ENCODE peak calls at places on chromosomes 5 and 9, in seven cellular contexts. K is HepG2, F is H1, I is K562, B is SK-N-SH, C is HCT116, T is GM12878. O is an unnamed sample. For H3K4me1, the result is how much of the 10 kb centered on the place peaks cover.

GRCh38 chr9:72930828-72931227 is 22.0 kb downstream of the ALDH1A1 start:
- DNase-seq in B (peak), T (no peak), C (no peak), F (no peak), I (no peak), K (no peak), O (no peak)

GRCh38 chr9:111903996-111904395 is 7.4 kb downstream of the UGCG start:
- DNase-seq in C (no peak), I (no peak), F (no peak), K (no peak), T (no peak), B (peak), O (no peak)

GRCh38 chr9:87336914-87337333 is 160.7 kb upstream of the DAPK1 start:
- DNase-seq in B (peak), C (peak), F (no peak), T (peak), K (peak), I (peak), O (peak)

GRCh38 chr5:4188704-4189103 is 593.1 kb downstream of the IRX1 start:
- DNase-seq in K (no peak), T (no peak), B (no peak), I (no peak), C (no peak), F (no peak), O (no peak)

GRCh38 chr9:91164724-91165520 is 196.8 kb downstream of the AUH start:
- DNase-seq in I (peak), C (peak), F (no peak), K (peak), T (no peak), B (no peak), O (no peak)

GRCh38 chr5:173693670-173694069 is 77.2 kb upstream of the BOD1 start:
- DNase-seq in T (no peak), F (no peak), B (no peak), C (no peak), K (peak), I (peak), O (no peak)

GRCh38 chr9:3856592-3856991 is 330.8 kb upstream of the RFX3 start:
- DNase-seq in T (no peak), K (no peak), B (no peak), I (no peak), F (no peak), C (no peak), O (no peak)

GRCh38 chr5:133523013-133523658 is 89.2 kb downstream of the FSTL4 start:
- DNase-seq in C (no peak), I (no peak), K (no peak), F (no peak), T (no peak), B (no peak), O (no peak)

GRCh38 chr5:107604990-107605389 is 65.7 kb downstream of the EFNA5 start:
- DNase-seq in C (no peak), T (no peak), B (peak), F (no peak), I (no peak), K (no peak), O (no peak)

GRCh38 chr9:113012492-113012891 is 500 bp upstream of the ZNF883 start:
- DNase-seq in K (no peak), I (peak), T (no peak), B (peak), C (no peak), F (no peak), O (no peak)

GRCh38 chr5:10792336-10792735 is 31.3 kb upstream of the DAP start:
- DNase-seq in C (no peak), B (no peak), T (no peak), F (no peak), I (no peak), K (no peak), O (no peak)

GRCh38 chr5:135456238-135457099 is 4.3 kb upstream of the TIFAB start:
- DNase-seq in K (peak), B (no peak), I (peak), T (peak), F (no peak), C (peak), O (no peak)

GRCh38 chr5:111765613-111766012 is 8.6 kb upstream of the NREP start:
- DNase-seq in C (no peak), K (no peak), F (no peak), B (no peak), T (no peak), I (no peak), O (no peak)

GRCh38 chr9:88985616-88986015 is 5.7 kb upstream of the S1PR3 start:
- DNase-seq in I (no peak), F (no peak), B (no peak), C (no peak), K (no peak), T (no peak), O (no peak)

GRCh38 chr9:115730396-115730795 is 423.2 kb upstream of the PAPPA start:
- DNase-seq in I (no peak), F (no peak), C (no peak), B (no peak), T (no peak), K (no peak), O (no peak)

GRCh38 chr9:111098093-111098492 is 59.8 kb upstream of the LPAR1 start:
- DNase-seq in F (no peak), I (no peak), K (no peak), C (no peak), T (no peak), B (peak), O (no peak)

GRCh38 chr9:136115641-136116359 is 2.9 kb downstream of the TMEM250 start:
- DNase-seq in K (no peak), C (no peak), T (no peak), B (no peak), I (no peak), F (no peak), O (no peak)

GRCh38 chr9:81979196-81979595 is 9.4 kb upstream of the SPATA31D1 start:
- DNase-seq in F (no peak), T (no peak), I (no peak), C (no peak), B (no peak), K (no peak), O (no peak)

GRCh38 chr5:38835887-38836286 is 9.9 kb upstream of the OSMR start:
- DNase-seq in C (no peak), I (no peak), T (no peak), B (no peak), K (no peak), F (no peak), O (no peak)

GRCh38 chr9:98074119-98074990 is 17.8 kb downstream of the NANS start:
- DNase-seq in T (no peak), F (no peak), B (peak), I (peak), C (no peak), K (peak), O (peak)

GRCh38 chr9:5553211-5553610 is 42.9 kb downstream of the PDCD1LG2 start:
- DNase-seq in C (no peak), F (no peak), I (no peak), T (no peak), B (no peak), K (no peak), O (no peak)

DNA sequence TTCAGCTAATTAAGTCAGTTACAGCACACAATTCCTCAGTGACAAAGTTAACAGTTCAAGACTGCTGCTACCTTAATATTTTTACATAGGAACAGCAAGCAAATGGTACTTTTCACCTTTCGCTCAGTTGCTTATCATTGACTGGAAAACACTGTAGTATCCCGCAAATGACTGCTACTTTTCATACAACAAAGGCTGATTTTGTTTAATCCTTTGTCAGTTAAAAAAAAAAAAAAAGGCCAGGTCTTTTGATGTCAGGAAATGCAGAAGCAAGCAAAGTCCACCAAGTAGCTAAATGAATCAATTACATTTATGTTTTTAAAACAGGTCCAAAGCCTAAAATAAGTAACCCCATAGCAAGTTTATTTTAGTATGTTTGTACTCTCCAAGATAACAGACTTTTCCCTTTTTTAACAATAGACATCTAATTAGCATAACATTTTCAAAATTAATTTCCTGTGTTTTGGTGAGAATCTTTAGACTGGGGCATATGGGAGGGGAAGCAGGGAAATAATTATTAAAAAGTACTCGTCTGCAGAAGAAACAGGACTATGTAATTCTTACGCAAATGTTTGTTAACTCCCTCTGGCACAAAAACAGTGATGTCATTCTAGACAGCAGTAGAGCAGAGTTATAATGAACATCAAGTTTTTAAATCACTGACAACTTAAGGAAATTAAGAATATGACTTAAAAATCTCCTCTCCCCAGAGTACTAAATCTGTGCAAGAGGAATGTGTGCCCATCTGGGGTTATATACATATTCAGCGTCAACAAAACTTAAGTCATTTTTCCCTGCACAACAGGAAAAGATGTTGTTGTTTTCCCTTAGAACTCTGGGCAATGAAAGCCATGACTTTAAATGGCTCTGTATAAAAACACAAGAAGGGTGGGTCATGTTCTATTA is 9.6 kb downstream of the PFDN1 start:
- DNase-seq in I (no peak), T (no peak), K (peak), B (no peak), F (no peak), C (no peak), O (no peak)
- H3K27ac ChIP-seq in I (no peak), T (no peak), K (peak), B (no peak), F (no peak), C (no peak), O (peak)

DNA sequence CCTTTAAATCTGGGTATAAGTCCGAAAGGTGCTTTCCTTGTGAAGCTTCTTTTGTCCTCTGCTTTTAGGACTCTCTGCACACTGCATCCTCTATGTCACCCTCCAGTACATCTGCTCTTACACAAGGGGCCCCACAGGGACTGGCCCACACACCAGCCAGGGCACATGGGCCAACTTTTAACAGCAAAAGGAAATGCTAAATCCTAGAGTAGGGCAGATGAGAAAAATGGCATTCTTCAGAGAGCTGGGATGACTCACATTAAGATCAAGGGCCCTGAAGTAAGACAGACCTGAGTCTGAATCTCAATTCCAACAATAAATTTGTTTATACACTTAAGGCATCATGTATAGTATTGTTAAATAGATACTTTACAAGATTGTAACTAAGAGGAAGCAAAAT is 40.3 kb upstream of the CDKN2B start:
- DNase-seq in F (no peak), T (no peak), K (no peak), B (no peak), I (no peak), C (no peak), O (no peak)
- TF ChIP-seq SIN3A in F (no peak), T (no peak), K (no peak), B (no peak), I (no peak), C (no peak), O (no peak)

GRCh38 chr5:59473611-59474010 is 419.9 kb downstream of the PDE4D start:
- DNase-seq in F (no peak), I (no peak), K (no peak), T (no peak), C (no peak), B (no peak), O (no peak)

GRCh38 chr5:59484618-59485017 is 408.9 kb downstream of the PDE4D start:
- DNase-seq in C (no peak), K (no peak), B (no peak), F (no peak), I (no peak), T (no peak), O (no peak)

GRCh38 chr5:59483971-59484472 is 409.5 kb downstream of the PDE4D start:
- DNase-seq in T (no peak), I (no peak), F (peak), B (peak), K (no peak), C (no peak), O (no peak)

DNA sequence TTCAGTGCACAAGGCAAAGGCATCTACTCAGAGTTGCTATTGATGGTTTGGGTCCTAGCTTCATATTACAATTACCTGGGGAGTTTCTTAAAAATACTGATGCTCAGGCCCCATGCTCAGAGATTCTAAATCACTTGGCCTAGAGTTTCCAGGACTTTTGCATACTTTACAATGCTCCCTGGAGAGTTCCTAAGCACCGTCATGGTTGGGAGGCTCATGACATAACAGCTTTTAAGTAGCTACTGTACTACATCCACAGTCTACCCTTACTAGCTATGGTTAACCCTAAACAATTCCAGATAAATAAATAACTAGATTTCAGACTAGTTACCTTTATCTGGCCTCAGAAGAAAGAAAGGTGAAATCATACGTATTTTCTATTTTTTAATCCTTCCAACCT is 414.4 kb downstream of the PDE4D start:
- DNase-seq in F (no peak), I (no peak), T (no peak), B (no peak), C (no peak), K (no peak), O (no peak)
- H3K4me1 ChIP-seq in F (under half), I (under half), T (under half), B (under half), C (under half), K (under half), O (under half)

GRCh38 chr9:16236882-16237281 is 633.6 kb downstream of the BNC2 start:
- DNase-seq in I (no peak), T (no peak), C (no peak), K (no peak), F (no peak), B (no peak), O (no peak)

GRCh38 chr9:16241231-16241630 is 629.2 kb downstream of the BNC2 start:
- DNase-seq in C (no peak), I (no peak), K (no peak), F (no peak), B (no peak), T (no peak), O (no peak)

GRCh38 chr9:16238730-16239129 is 631.7 kb downstream of the BNC2 start:
- DNase-seq in I (no peak), F (no peak), K (no peak), C (no peak), T (no peak), B (no peak), O (no peak)

GRCh38 chr9:16230731-16231130 is 639.7 kb downstream of the BNC2 start:
- DNase-seq in F (no peak), B (no peak), T (no peak), C (no peak), I (no peak), K (no peak), O (no peak)

DNA sequence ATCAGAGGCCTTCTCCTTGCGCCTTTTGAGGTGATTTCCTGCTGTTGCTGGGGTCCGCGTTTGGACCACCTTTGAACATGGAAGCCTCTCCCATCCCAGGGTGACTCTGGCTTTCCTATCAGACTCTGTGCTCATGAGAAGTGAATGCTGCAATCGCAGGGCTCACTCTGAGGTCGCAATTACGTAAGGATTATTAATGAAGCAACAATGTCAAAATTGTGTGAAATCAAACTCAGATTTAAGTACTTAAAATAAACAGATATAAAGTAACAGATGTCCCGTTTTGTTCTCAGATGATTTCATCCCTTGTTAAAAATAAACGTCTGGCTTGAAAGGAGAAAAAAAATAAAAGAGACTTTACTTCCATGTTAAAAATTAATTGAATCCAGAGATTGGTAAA is 634.1 kb downstream of the BNC2 start:
- DNase-seq in K (no peak), F (no peak), T (no peak), C (no peak), I (no peak), B (no peak), O (no peak)
- H3K27ac ChIP-seq in K (no peak), F (no peak), T (no peak), C (no peak), I (no peak), B (no peak), O (no peak)

GRCh38 chr5:179762079-179762780 is 29.6 kb downstream of the MAML1 start:
- DNase-seq in B (peak), F (no peak), C (no peak), I (peak), T (peak), K (peak), O (no peak)
- TF ChIP-seq SIN3A in B (no peak), F (no peak), C (no peak), I (no peak), T (no peak), K (no peak), O (no peak)

DNA sequence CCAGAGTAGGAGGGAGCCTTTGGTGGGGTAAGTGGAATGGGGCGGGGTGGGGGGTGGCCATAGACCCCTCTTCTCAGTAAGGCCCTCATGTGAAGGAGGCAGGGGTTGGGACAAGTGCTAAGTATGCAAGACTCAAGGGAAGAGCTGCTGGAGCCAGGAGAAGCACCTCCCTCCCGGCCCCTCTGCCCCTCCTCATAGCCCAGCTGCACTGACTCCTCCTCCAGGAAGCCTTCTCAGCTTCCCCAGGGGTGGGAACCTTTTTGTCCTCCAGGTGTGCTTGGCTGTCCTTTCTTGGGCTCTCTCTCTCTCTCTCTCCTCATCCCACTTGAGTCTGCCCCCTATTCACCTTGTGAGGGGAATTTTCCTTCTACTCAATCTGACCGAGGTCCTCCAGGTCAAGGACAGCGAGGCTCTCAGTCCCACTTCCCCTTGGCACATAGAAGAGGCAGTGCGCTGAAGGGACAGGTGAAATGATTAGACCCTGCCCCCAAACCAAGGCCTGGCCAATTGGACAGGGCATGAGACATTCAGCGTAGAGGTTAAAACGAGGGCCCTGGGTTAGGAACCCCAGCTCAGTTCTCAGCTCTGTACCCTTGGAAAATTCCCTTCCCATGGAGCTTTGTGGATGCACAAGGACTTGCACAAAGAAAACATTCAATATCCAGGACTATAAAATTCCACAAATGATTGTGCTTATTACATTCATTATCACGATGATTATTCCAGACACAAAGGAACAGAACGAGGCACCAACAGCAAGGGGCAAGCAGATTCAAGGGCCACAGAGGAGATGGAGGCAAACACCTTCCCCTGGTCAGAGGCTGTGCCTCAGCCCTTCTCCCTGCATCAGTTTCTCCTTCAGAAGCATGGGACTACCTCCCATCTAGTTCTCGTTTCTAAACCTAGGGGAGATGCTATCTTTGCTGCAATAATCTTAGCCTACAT is 45.6 kb upstream of the IL17B start:
- DNase-seq in I (no peak), B (no peak), T (no peak), C (no peak), F (no peak), K (no peak), O (no peak)
- H3K4me1 ChIP-seq in I (under half), B (under half), T (under half), C (under half), F (under half), K (half or more), O (under half)

DNA sequence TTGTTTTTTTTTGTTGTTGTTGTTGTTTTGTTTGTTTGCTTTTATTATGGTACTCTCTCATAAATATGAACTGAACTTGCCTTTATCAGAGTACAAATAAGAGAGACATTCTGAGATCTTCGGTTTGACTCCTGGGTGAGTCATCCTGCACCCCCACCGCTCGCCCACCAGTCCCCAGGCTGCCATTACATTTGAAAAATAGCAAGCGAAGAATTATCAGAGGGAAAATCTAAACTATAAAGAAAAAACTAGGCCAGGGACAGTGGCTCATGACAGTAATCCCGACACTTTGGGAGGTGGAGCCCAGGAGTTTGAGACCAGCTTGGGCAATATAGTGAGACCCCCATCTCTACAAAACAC is 122.1 kb upstream of the MAP3K1 start:
- DNase-seq in B (no peak), F (no peak), C (no peak), I (peak), T (no peak), K (no peak), O (no peak)
- H3K27ac ChIP-seq in B (no peak), F (no peak), C (no peak), I (no peak), T (no peak), K (no peak), O (no peak)

DNA sequence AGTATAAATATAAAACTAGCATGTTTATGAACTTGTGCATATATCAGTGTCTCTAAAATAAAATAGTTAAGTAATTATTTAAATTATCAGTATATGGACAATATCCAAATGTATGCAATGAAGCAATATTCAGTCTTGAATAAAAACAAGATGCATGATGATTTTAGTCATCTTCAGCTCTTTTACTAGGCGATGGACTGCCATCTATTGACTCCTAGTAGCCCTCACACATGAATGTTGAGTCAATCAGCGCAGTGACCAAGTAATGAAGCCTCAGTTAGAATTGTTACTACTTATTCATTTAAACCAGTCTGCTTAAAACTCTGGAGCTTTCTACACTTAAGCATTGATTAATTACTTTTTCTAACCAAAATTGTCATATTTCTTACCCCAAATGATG is 92.9 kb upstream of the GRHPR start:
- DNase-seq in K (no peak), T (no peak), F (no peak), B (peak), I (peak), C (no peak), O (peak)
- TF ChIP-seq SIN3A in K (no peak), T (no peak), F (no peak), B (no peak), I (no peak), C (no peak), O (no peak)